ENCODE peak calls at places on chromosomes 16 and 17, in four cellular contexts. M is IMR-90, D is H9, Y is H1. J is an unnamed sample.

GRCh38 chr17:7323731-7324437 is 5.3 kb downstream of the NEURL4 start:
- DNase-seq in M (peak), D (peak), Y (peak), J (peak)

GRCh38 chr16:66972983-66973382 is 11.9 kb downstream of the CES3 start:
- DNase-seq in M (no peak), D (no peak), Y (no peak), J (peak)

GRCh38 chr17:79024901-79025737 is 1.1 kb downstream of the C1QTNF1 start:
- DNase-seq in M (no peak), D (no peak), Y (no peak), J (no peak)

GRCh38 chr17:27568216-27568615 is 62.8 kb upstream of the LGALS9 start:
- DNase-seq in M (no peak), D (no peak), Y (no peak), J (no peak)

GRCh38 chr16:17887963-17888362 is 417.2 kb upstream of the XYLT1 start:
- DNase-seq in M (no peak), D (no peak), Y (no peak), J (no peak)

GRCh38 chr17:62597920-62598319 is 29.6 kb upstream of the MRC2 start:
- DNase-seq in M (no peak), D (no peak), Y (no peak), J (no peak)

GRCh38 chr16:66521951-66522771 is 27.8 kb downstream of the TK2 start:
- DNase-seq in M (peak), D (no peak), Y (no peak), J (no peak)

GRCh38 chr17:82497483-82498405 is 21.8 kb upstream of the FOXK2 start:
- DNase-seq in M (peak), D (no peak), Y (peak), J (peak)

GRCh38 chr16:66925322-66925840 is at the start of gene RRAD:
- DNase-seq in M (peak), D (peak), Y (peak), J (peak)

GRCh38 chr17:61981323-61981722 is 53.5 kb upstream of the INTS2 start:
- DNase-seq in M (peak), D (no peak), Y (no peak), J (peak)

GRCh38 chr16:21223787-21224186 is 9.7 kb upstream of the ANKS4B start:
- DNase-seq in M (no peak), D (peak), Y (peak), J (no peak)

GRCh38 chr17:30520436-30520835 is 43.2 kb downstream of the GOSR1 start:
- DNase-seq in M (peak), D (no peak), Y (no peak), J (no peak)

GRCh38 chr16:66004706-66005105 is 361.8 kb upstream of the CDH5 start:
- DNase-seq in M (peak), D (no peak), Y (no peak), J (no peak)

GRCh38 chr17:27993161-27993695 is 49.2 kb upstream of the NLK start:
- DNase-seq in M (no peak), D (no peak), Y (no peak), J (no peak)

GRCh38 chr17:59542960-59543635 is 22.3 kb upstream of the DHX40 start:
- DNase-seq in M (no peak), D (no peak), Y (no peak), J (no peak)

GRCh38 chr16:10827691-10828341 is 9.2 kb upstream of the TVP23A start:
- DNase-seq in M (peak), D (no peak), Y (no peak), J (no peak)

GRCh38 chr17:27497696-27498095 is 41.4 kb downstream of the KSR1 start:
- DNase-seq in M (no peak), D (no peak), Y (no peak), J (no peak)

GRCh38 chr17:39919087-39919683 is 750 bp upstream of the GSDMB start:
- DNase-seq in M (no peak), D (no peak), Y (no peak), J (no peak)

GRCh38 chr16:79128706-79129105 is 471.8 kb downstream of the MAF start:
- DNase-seq in M (no peak), D (no peak), Y (no peak), J (no peak)

GRCh38 chr17:80260791-80261158 is at the start of gene RNF213:
- DNase-seq in M (no peak), D (peak), Y (peak), J (peak)

GRCh38 chr16:2475413-2476344 is 752 bp downstream of the TBC1D24 start:
- DNase-seq in M (no peak), D (peak), Y (peak), J (peak)

GRCh38 chr16:31351937-31352315 is 3.0 kb upstream of the ITGAX start:
- DNase-seq in M (no peak), D (no peak), Y (no peak), J (no peak)

GRCh38 chr16:31355701-31356100 is 725 bp downstream of the ITGAX start:
- DNase-seq in M (no peak), D (no peak), Y (no peak), J (no peak)

GRCh38 chr16:31352344-31353115 is 2.4 kb upstream of the ITGAX start:
- DNase-seq in M (no peak), D (no peak), Y (no peak), J (no peak)

GRCh38 chr16:31356566-31357323 is 1.8 kb downstream of the ITGAX start:
- DNase-seq in M (no peak), D (peak), Y (peak), J (peak)

GRCh38 chr16:31354394-31355291 is at the start of gene ITGAX:
- DNase-seq in M (peak), D (peak), Y (no peak), J (peak)
- H2AK5ac ChIP-seq in M (no peak), D (no peak), Y (no peak), J (no peak)

DNA sequence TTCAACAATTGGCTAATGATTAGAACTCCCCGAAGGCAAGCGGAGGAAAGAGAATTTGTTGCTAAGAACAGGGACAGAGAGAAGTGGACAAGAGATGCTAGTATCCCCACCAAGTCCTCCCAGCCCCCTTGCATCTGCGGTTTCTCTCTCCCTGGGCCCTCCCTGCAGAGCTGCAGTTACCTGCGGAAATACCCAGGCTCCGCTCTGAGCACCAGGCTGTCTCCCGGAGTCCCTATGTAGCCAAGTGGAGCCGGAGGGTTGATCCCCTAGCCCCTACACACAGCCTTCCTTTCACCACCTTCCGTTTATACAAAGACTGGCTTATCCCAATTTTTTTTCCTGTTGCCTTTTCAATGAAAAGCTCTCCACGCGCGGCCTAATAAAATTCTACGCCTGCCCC is 834.4 kb downstream of the KCNJ2 start:
- DNase-seq in M (no peak), D (peak), Y (peak), J (peak)
- H2BK15ac ChIP-seq in M (no peak), D (no peak), Y (no peak), J (no peak)

DNA sequence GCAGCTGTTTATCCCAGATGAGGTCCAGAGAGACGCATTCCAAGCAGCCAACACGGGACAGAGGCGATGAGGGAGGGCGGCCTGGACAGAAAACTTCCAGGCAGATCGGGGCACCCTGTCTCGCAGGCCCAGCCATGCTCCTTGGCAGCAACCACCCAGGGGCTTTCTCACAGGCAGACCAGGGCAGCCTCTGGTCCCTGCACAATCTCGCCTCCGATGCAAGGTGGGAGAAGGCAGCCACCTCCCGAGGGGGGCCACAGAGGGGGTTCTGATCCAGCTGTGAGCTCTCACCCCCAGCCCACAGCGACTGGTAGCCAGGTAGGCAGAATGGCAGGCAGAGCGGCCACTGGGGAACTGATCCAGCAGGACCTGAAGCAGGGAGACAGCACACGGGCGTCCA is 48.7 kb downstream of the LMF1 start:
- DNase-seq in M (no peak), D (no peak), Y (no peak), J (no peak)
- H3K56ac ChIP-seq in M (no peak), D (no peak), Y (no peak), J (no peak)

GRCh38 chr16:85380002-85380395 is 233.1 kb upstream of the GSE1 start:
- DNase-seq in M (no peak), D (no peak), Y (no peak), J (no peak)
- H2AK5ac ChIP-seq in M (no peak), D (no peak), Y (no peak), J (no peak)

GRCh38 chr17:499836-500543 is 147.4 kb upstream of the RPH3AL start:
- DNase-seq in M (no peak), D (no peak), Y (no peak), J (no peak)

GRCh38 chr17:494601-495195 is 142.1 kb upstream of the RPH3AL start:
- DNase-seq in M (no peak), D (no peak), Y (no peak), J (no peak)

GRCh38 chr17:493666-494065 is 141.1 kb upstream of the RPH3AL start:
- DNase-seq in M (no peak), D (no peak), Y (no peak), J (no peak)

GRCh38 chr17:496761-497586 is 144.4 kb upstream of the RPH3AL start:
- DNase-seq in M (peak), D (no peak), Y (no peak), J (no peak)

GRCh38 chr17:497587-498034 is 145.0 kb upstream of the RPH3AL start:
- DNase-seq in M (no peak), D (no peak), Y (no peak), J (no peak)
- H2BK15ac ChIP-seq in M (no peak), D (no peak), Y (no peak), J (no peak)

J was measured in mesendoderm.